ENCODE peak calls at places on chromosomes 7 and 10, in nine cellular contexts. X, H, Z, K, Q, T, B, A and G are unnamed samples.
A peak's percentile ranks its signal among the peaks of the same experiment; 100 is the strongest.

GRCh38 chr10:11176746-11177145 is 159.1 kb downstream of the CELF2 start:
- DNase-seq in B (no peak), Z (no peak), K (no peak), X (no peak), Q (no peak), H (no peak), A (no peak), T (no peak), G (no peak)

GRCh38 chr7:129375221-129375938 is 58.9 kb upstream of the STRIP2 start:
- DNase-seq in Q (no peak), Z (no peak), X (no peak), K (no peak), A (no peak), B (no peak), T (no peak), H (no peak), G (no peak)

GRCh38 chr7:138002828-138003189 is 923 bp upstream of the CREB3L2 start:
- DNase-seq in T (no peak), A (no peak), Q (no peak), X (no peak), B (no peak), H (no peak), Z (no peak), K (no peak), G (no peak)

GRCh38 chr7:99170730-99171074 is 26.8 kb upstream of the SMURF1 start:
- DNase-seq in Q (no peak), T (no peak), Z (no peak), K (no peak), A (no peak), X (no peak), H (no peak), B (no peak), G (no peak)

GRCh38 chr7:100220833-100221718 is 1.3 kb downstream of the PVRIG start:
- DNase-seq in Z (no peak), Q (no peak), K (peak; percentile 34), T (no peak), A (no peak), B (peak; percentile 93), X (no peak), H (no peak), G (no peak)

GRCh38 chr7:16561943-16562342 is 35.3 kb downstream of the LRRC72 start:
- DNase-seq in K (no peak), X (no peak), T (no peak), H (no peak), Z (no peak), B (no peak), A (no peak), Q (no peak), G (no peak)

GRCh38 chr7:33832326-33832725 is 73.0 kb upstream of the BMPER start:
- DNase-seq in T (peak; percentile 53), Z (no peak), A (no peak), H (no peak), X (no peak), K (no peak), B (no peak), Q (no peak), G (no peak)

GRCh38 chr7:106521541-106521940 is 139.4 kb downstream of the CCDC71L start:
- DNase-seq in A (no peak), Z (no peak), X (no peak), H (no peak), K (no peak), B (no peak), Q (no peak), T (no peak), G (no peak)

GRCh38 chr10:98087309-98087708 is 47.1 kb upstream of the R3HCC1L start:
- DNase-seq in B (no peak), Z (no peak), H (no peak), A (no peak), Q (no peak), K (no peak), T (no peak), X (no peak), G (no peak)

GRCh38 chr7:8436965-8437364 is 3.6 kb downstream of the NXPH1 start:
- DNase-seq in X (no peak), H (peak; percentile 93), Z (no peak), T (no peak), Q (no peak), B (peak; percentile 76), K (peak; percentile 64), A (no peak), G (peak; percentile 94)

GRCh38 chr7:101814996-101815825 is 2.2 kb upstream of the CUX1 start:
- DNase-seq in B (peak; percentile 92), K (peak; percentile 51), A (peak; percentile 89), T (peak; percentile 10), Q (peak; percentile 51), Z (no peak), X (peak; percentile 67), H (peak; percentile 83), G (peak; percentile 61)
- TF ChIP-seq POLR2A in B (no peak), K (no peak), A (no peak), T (no peak), Q (no peak), Z (no peak), X (no peak), H (no peak), G (no peak)

GRCh38 chr7:74087791-74088453 is 4.3 kb downstream of the LIMK1 start:
- DNase-seq in K (no peak), B (no peak), A (no peak), X (no peak), Z (no peak), H (no peak), T (no peak), Q (no peak), G (no peak)

GRCh38 chr7:74084722-74085578 is 1.3 kb downstream of the LIMK1 start:
- DNase-seq in Q (no peak), B (no peak), H (no peak), T (no peak), K (no peak), A (no peak), X (no peak), Z (no peak), G (no peak)

GRCh38 chr7:74083117-74083876 is at the start of gene LIMK1:
- DNase-seq in B (peak; percentile 96), T (peak; percentile 55), A (peak; percentile 95), Q (peak; percentile 76), Z (no peak), K (peak; percentile 82), H (peak; percentile 86), X (peak; percentile 82), G (peak; percentile 86)

GRCh38 chr7:74082770-74083116 is 861 bp upstream of the LIMK1 start:
- DNase-seq in H (no peak), K (no peak), B (no peak), Z (no peak), A (no peak), X (no peak), T (no peak), Q (no peak), G (no peak)

DNA sequence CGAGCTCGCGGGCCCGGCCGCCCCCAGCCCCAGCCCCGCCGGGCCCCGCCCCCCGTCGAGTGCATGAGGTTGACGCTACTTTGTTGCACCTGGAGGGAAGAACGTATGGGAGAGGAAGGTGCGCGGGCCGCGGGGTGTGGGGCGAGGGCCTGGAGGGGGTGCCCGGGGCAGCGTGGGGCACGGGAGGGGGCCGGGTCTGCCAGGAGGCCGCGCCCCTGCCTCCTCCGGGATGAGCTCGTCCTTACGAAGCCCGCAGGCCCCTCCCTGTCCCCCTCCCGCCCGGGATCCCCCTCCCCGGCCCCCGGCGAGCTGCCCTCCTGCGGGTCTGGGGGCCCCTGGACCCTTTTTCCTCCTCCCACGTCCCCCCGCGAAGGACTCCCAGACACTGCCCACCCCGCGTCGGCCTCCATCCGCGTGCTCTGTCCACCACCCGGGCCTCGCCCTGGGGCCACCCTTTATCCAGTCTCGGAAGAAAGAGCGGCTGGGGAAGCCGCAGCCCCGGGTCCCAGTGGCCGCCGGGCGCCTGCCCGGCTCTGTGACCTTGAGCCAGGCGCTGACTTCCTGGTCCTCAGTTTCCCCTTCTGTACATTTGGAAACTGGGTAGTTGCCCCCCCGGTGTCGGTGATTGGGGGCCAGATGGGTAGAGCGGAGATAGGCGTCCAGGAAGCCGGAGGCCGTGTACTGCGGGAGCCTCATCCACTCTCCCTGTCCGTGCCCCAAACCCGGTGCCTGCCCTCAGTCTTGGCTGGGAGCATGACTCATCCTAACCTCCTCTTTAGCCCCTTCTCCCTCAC is 521 bp downstream of the LIMK1 start:
- DNase-seq in B (no peak), Q (peak; percentile 42), A (no peak), K (peak; percentile 41), H (peak; percentile 67), T (no peak), Z (no peak), X (peak; percentile 63), G (peak; percentile 91)
- TF ChIP-seq POLR2A in B (no peak), Q (no peak), A (no peak), K (no peak), H (peak; percentile 20), T (no peak), Z (no peak), X (no peak), G (no peak)

GRCh38 chr10:116740971-116741370 is 1.4 kb downstream of the HSPA12A start:
- DNase-seq in X (peak; percentile 37), Z (no peak), T (no peak), A (no peak), K (no peak), B (no peak), H (no peak), Q (no peak), G (no peak)

GRCh38 chr10:116741391-116742351 is 695 bp downstream of the HSPA12A start:
- DNase-seq in X (peak; percentile 67), Z (no peak), T (no peak), A (no peak), B (no peak), K (no peak), Q (no peak), H (peak; percentile 61), G (peak; percentile 49)

GRCh38 chr10:116743266-116744064 is 1.1 kb upstream of the HSPA12A start:
- DNase-seq in B (no peak), X (no peak), A (no peak), T (no peak), H (no peak), K (no peak), Q (no peak), Z (no peak), G (peak; percentile 88)

GRCh38 chr10:116744163-116744788 is 1.9 kb upstream of the HSPA12A start:
- DNase-seq in K (no peak), Q (no peak), B (no peak), T (no peak), H (no peak), X (no peak), A (no peak), Z (no peak), G (no peak)

GRCh38 chr10:116742367-116743265 is at the start of gene HSPA12A:
- DNase-seq in Z (no peak), H (peak; percentile 82), B (peak; percentile 87), A (peak; percentile 93), T (peak; percentile 77), Q (peak; percentile 86), K (peak; percentile 80), X (peak; percentile 83), G (peak; percentile 86)
- TF ChIP-seq POLR2A in Z (peak; percentile 77), H (peak; percentile 29), B (no peak), A (no peak), T (peak; percentile 95), Q (peak; percentile 66), K (no peak), X (peak; percentile 94), G (peak; percentile 94)

GRCh38 chr10:99952799-99953198 is 56.9 kb downstream of the DNMBP start:
- DNase-seq in Q (no peak), X (no peak), T (no peak), K (no peak), A (no peak), H (no peak), Z (no peak), B (no peak), G (no peak)

GRCh38 chr10:99958806-99959205 is 50.9 kb downstream of the DNMBP start:
- DNase-seq in Q (no peak), H (no peak), K (no peak), T (no peak), B (no peak), Z (no peak), A (no peak), X (no peak), G (no peak)

GRCh38 chr10:99958287-99958686 is 51.5 kb downstream of the DNMBP start:
- DNase-seq in T (no peak), A (no peak), Q (no peak), B (no peak), Z (no peak), X (no peak), H (no peak), K (no peak), G (no peak)
- TF ChIP-seq POLR2A in T (no peak), A (no peak), Q (no peak), B (no peak), Z (no peak), X (no peak), H (no peak), K (no peak), G (no peak)